ENCODE peak calls at places on chromosomes 5 and 9, in eight cellular contexts. One of them, this sample, is unnamed.

GRCh38 chr9:78213696-78214095 is 22.2 kb upstream of the CEP78 start:
- DNase-seq in NCI-H2081: no peak
- DNase-seq in HT-29: peak; percentile 36
- DNase-seq in NCI-H748 treated with DMSO at 0.1 percent for 48 hours: no peak
- DNase-seq in endothelial cell: no peak
- DNase-seq in Peyer's patch: no peak
- DNase-seq in fibroblast of lung: peak; percentile 22
- DNase-seq in NCI-H774: no peak
- DNase-seq in this sample: peak; percentile 24

GRCh38 chr9:119736478-119737454 is 367.5 kb upstream of the BRINP1 start:
- DNase-seq in NCI-H748 treated with DMSO at 0.1 percent for 48 hours: peak; percentile 18
- DNase-seq in fibroblast of lung: no peak
- DNase-seq in Peyer's patch: peak; percentile 74
- DNase-seq in NCI-H774: peak; percentile 78
- DNase-seq in NCI-H2081: peak; percentile 49
- DNase-seq in HT-29: no peak
- DNase-seq in endothelial cell: no peak
- DNase-seq in this sample: no peak

GRCh38 chr9:91659529-91660294 is 236.1 kb upstream of the NFIL3 start:
- DNase-seq in HT-29: peak; percentile 24
- DNase-seq in NCI-H774: peak; percentile 32
- DNase-seq in Peyer's patch: no peak
- DNase-seq in NCI-H748 treated with DMSO at 0.1 percent for 48 hours: no peak
- DNase-seq in endothelial cell: peak; percentile 42
- DNase-seq in NCI-H2081: no peak
- DNase-seq in fibroblast of lung: peak; percentile 49
- DNase-seq in this sample: peak; percentile 71

GRCh38 chr9:98809311-98810105 is 2.0 kb downstream of the GALNT12 start:
- DNase-seq in fibroblast of lung: no peak
- DNase-seq in endothelial cell: peak; percentile 18
- DNase-seq in NCI-H774: peak; percentile 8
- DNase-seq in Peyer's patch: peak; percentile 48
- DNase-seq in NCI-H748 treated with DMSO at 0.1 percent for 48 hours: no peak
- DNase-seq in HT-29: peak; percentile 71
- DNase-seq in NCI-H2081: no peak
- DNase-seq in this sample: no peak

GRCh38 chr5:72013741-72014703 is 93.3 kb upstream of the MAP1B start:
- DNase-seq in Peyer's patch: no peak
- DNase-seq in NCI-H774: peak; percentile 78
- DNase-seq in endothelial cell: no peak
- DNase-seq in HT-29: no peak
- DNase-seq in NCI-H2081: peak; percentile 14
- DNase-seq in NCI-H748 treated with DMSO at 0.1 percent for 48 hours: peak; percentile 92
- DNase-seq in fibroblast of lung: peak; percentile 53
- DNase-seq in this sample: no peak

GRCh38 chr9:133927041-133927440 is 65.1 kb downstream of the VAV2 start:
- DNase-seq in NCI-H2081: no peak
- DNase-seq in endothelial cell: no peak
- DNase-seq in fibroblast of lung: no peak
- DNase-seq in NCI-H774: no peak
- DNase-seq in Peyer's patch: no peak
- DNase-seq in NCI-H748 treated with DMSO at 0.1 percent for 48 hours: no peak
- DNase-seq in HT-29: no peak
- DNase-seq in this sample: no peak

GRCh38 chr9:87500491-87500890 is 2.8 kb downstream of the DAPK1 start:
- DNase-seq in NCI-H2081: no peak
- DNase-seq in Peyer's patch: no peak
- DNase-seq in endothelial cell: no peak
- DNase-seq in NCI-H748 treated with DMSO at 0.1 percent for 48 hours: no peak
- DNase-seq in fibroblast of lung: no peak
- DNase-seq in NCI-H774: no peak
- DNase-seq in HT-29: peak; percentile 34
- DNase-seq in this sample: no peak

GRCh38 chr5:9160747-9161146 is 385.1 kb downstream of the SEMA5A start:
- DNase-seq in HT-29: no peak
- DNase-seq in NCI-H748 treated with DMSO at 0.1 percent for 48 hours: no peak
- DNase-seq in Peyer's patch: no peak
- DNase-seq in NCI-H2081: no peak
- DNase-seq in NCI-H774: no peak
- DNase-seq in endothelial cell: no peak
- DNase-seq in fibroblast of lung: no peak
- DNase-seq in this sample: no peak

GRCh38 chr5:39224196-39224754 is 4.9 kb upstream of the FYB1 start:
- DNase-seq in NCI-H748 treated with DMSO at 0.1 percent for 48 hours: no peak
- DNase-seq in NCI-H774: no peak
- DNase-seq in HT-29: peak; percentile 47
- DNase-seq in endothelial cell: no peak
- DNase-seq in Peyer's patch: peak; percentile 65
- DNase-seq in fibroblast of lung: peak; percentile 12
- DNase-seq in NCI-H2081: no peak
- DNase-seq in this sample: no peak

GRCh38 chr5:54860321-54860720 is 125.1 kb downstream of the ESM1 start:
- DNase-seq in Peyer's patch: no peak
- DNase-seq in HT-29: no peak
- DNase-seq in endothelial cell: no peak
- DNase-seq in NCI-H748 treated with DMSO at 0.1 percent for 48 hours: no peak
- DNase-seq in fibroblast of lung: no peak
- DNase-seq in NCI-H774: no peak
- DNase-seq in NCI-H2081: no peak
- DNase-seq in this sample: no peak

GRCh38 chr9:123338710-123339665 is 17.0 kb upstream of the CRB2 start:
- DNase-seq in NCI-H748 treated with DMSO at 0.1 percent for 48 hours: no peak
- DNase-seq in NCI-H774: no peak
- DNase-seq in fibroblast of lung: no peak
- DNase-seq in NCI-H2081: no peak
- DNase-seq in HT-29: no peak
- DNase-seq in endothelial cell: no peak
- DNase-seq in Peyer's patch: peak; percentile 90
- DNase-seq in this sample: no peak

GRCh38 chr9:121667214-121667613 is 15.8 kb downstream of the DAB2IP start:
- DNase-seq in HT-29: peak; percentile 41
- DNase-seq in endothelial cell: no peak
- DNase-seq in NCI-H2081: no peak
- DNase-seq in NCI-H748 treated with DMSO at 0.1 percent for 48 hours: no peak
- DNase-seq in Peyer's patch: peak; percentile 84
- DNase-seq in NCI-H774: no peak
- DNase-seq in fibroblast of lung: no peak
- DNase-seq in this sample: no peak

GRCh38 chr9:114484854-114485443 is 20.3 kb downstream of the WHRN start:
- DNase-seq in NCI-H748 treated with DMSO at 0.1 percent for 48 hours: no peak
- DNase-seq in HT-29: no peak
- DNase-seq in NCI-H774: no peak
- DNase-seq in endothelial cell: no peak
- DNase-seq in fibroblast of lung: peak; percentile 82
- DNase-seq in NCI-H2081: no peak
- DNase-seq in Peyer's patch: no peak
- DNase-seq in this sample: no peak

GRCh38 chr9:16869140-16869903 is 1.1 kb downstream of the BNC2 start:
- DNase-seq in HT-29: no peak
- DNase-seq in fibroblast of lung: peak; percentile 64
- DNase-seq in endothelial cell: no peak
- DNase-seq in NCI-H2081: no peak
- DNase-seq in Peyer's patch: no peak
- DNase-seq in NCI-H774: no peak
- DNase-seq in NCI-H748 treated with DMSO at 0.1 percent for 48 hours: peak; percentile 45
- DNase-seq in this sample: no peak

GRCh38 chr9:96567203-96567700 is 52.4 kb downstream of the CDC14B start:
- DNase-seq in NCI-H2081: no peak
- DNase-seq in HT-29: no peak
- DNase-seq in Peyer's patch: no peak
- DNase-seq in NCI-H774: no peak
- DNase-seq in NCI-H748 treated with DMSO at 0.1 percent for 48 hours: no peak
- DNase-seq in fibroblast of lung: peak; percentile 29
- DNase-seq in endothelial cell: no peak
- DNase-seq in this sample: peak; percentile 31

GRCh38 chr5:76960004-76960625 is 7.3 kb downstream of the CRHBP start:
- DNase-seq in endothelial cell: no peak
- DNase-seq in fibroblast of lung: no peak
- DNase-seq in HT-29: no peak
- DNase-seq in Peyer's patch: no peak
- DNase-seq in NCI-H748 treated with DMSO at 0.1 percent for 48 hours: no peak
- DNase-seq in NCI-H2081: no peak
- DNase-seq in NCI-H774: no peak
- DNase-seq in this sample: peak; percentile 28

GRCh38 chr5:22541037-22541436 is 312.1 kb downstream of the CDH12 start:
- DNase-seq in fibroblast of lung: no peak
- DNase-seq in endothelial cell: no peak
- DNase-seq in Peyer's patch: no peak
- DNase-seq in HT-29: no peak
- DNase-seq in NCI-H748 treated with DMSO at 0.1 percent for 48 hours: peak; percentile 96
- DNase-seq in NCI-H2081: peak; percentile 98
- DNase-seq in NCI-H774: peak; percentile 92
- DNase-seq in this sample: peak; percentile 11

GRCh38 chr5:158135682-158136176 is 276.8 kb upstream of the CLINT1 start:
- DNase-seq in fibroblast of lung: no peak
- DNase-seq in NCI-H748 treated with DMSO at 0.1 percent for 48 hours: peak; percentile 76
- DNase-seq in Peyer's patch: no peak
- DNase-seq in NCI-H774: no peak
- DNase-seq in NCI-H2081: peak; percentile 53
- DNase-seq in HT-29: no peak
- DNase-seq in endothelial cell: no peak
- DNase-seq in this sample: no peak

GRCh38 chr9:805151-805550 is 36.3 kb upstream of the DMRT1 start:
- DNase-seq in NCI-H774: no peak
- DNase-seq in NCI-H748 treated with DMSO at 0.1 percent for 48 hours: no peak
- DNase-seq in endothelial cell: no peak
- DNase-seq in Peyer's patch: no peak
- DNase-seq in HT-29: no peak
- DNase-seq in fibroblast of lung: no peak
- DNase-seq in NCI-H2081: no peak
- DNase-seq in this sample: no peak

GRCh38 chr5:14406554-14406849 is 175.1 kb upstream of the OTULINL start:
- DNase-seq in NCI-H748 treated with DMSO at 0.1 percent for 48 hours: no peak
- DNase-seq in NCI-H2081: no peak
- DNase-seq in NCI-H774: no peak
- DNase-seq in Peyer's patch: no peak
- DNase-seq in endothelial cell: no peak
- DNase-seq in HT-29: no peak
- DNase-seq in fibroblast of lung: peak; percentile 76
- DNase-seq in this sample: no peak

GRCh38 chr5:141848771-141849370 is 29.3 kb downstream of the PCDH1 start:
- DNase-seq in NCI-H748 treated with DMSO at 0.1 percent for 48 hours: peak; percentile 48
- DNase-seq in NCI-H774: peak; percentile 26
- DNase-seq in fibroblast of lung: peak; percentile 40
- DNase-seq in HT-29: peak; percentile 88
- DNase-seq in NCI-H2081: no peak
- DNase-seq in Peyer's patch: peak; percentile 79
- DNase-seq in endothelial cell: peak; percentile 64
- DNase-seq in this sample: no peak

GRCh38 chr5:61071565-61071964 is 90.7 kb downstream of the SMIM15 start:
- DNase-seq in fibroblast of lung: no peak
- DNase-seq in endothelial cell: no peak
- DNase-seq in NCI-H2081: no peak
- DNase-seq in NCI-H748 treated with DMSO at 0.1 percent for 48 hours: no peak
- DNase-seq in Peyer's patch: no peak
- DNase-seq in HT-29: peak; percentile 52
- DNase-seq in NCI-H774: no peak
- DNase-seq in this sample: no peak

GRCh38 chr9:136626740-136627642 is 35.7 kb upstream of the EGFL7 start:
- DNase-seq in HT-29: no peak
- DNase-seq in fibroblast of lung: no peak
- DNase-seq in NCI-H748 treated with DMSO at 0.1 percent for 48 hours: peak; percentile 56
- DNase-seq in NCI-H774: no peak
- DNase-seq in Peyer's patch: peak; percentile 59
- DNase-seq in NCI-H2081: no peak
- DNase-seq in endothelial cell: peak; percentile 8
- DNase-seq in this sample: no peak

GRCh38 chr5:96936431-96937221 is 746 bp downstream of the LNPEP start:
- DNase-seq in NCI-H2081: no peak
- DNase-seq in fibroblast of lung: peak; percentile 28
- DNase-seq in endothelial cell: peak; percentile 39
- DNase-seq in NCI-H774: no peak
- DNase-seq in Peyer's patch: peak; percentile 83
- DNase-seq in HT-29: peak; percentile 45
- DNase-seq in NCI-H748 treated with DMSO at 0.1 percent for 48 hours: no peak
- DNase-seq in this sample: peak; percentile 17

This sample was measured in HEK293T.